ENCODE peak calls at places on chromosomes 6 and 20, in four cellular contexts. C is fibroblast of mammary gland; T is CD8-positive, alpha-beta T cell; Y is Peyer's patch. O is an unnamed sample.

GRCh38 chr6:161486326-161486725 is 212.5 kb upstream of the AGPAT4 start:
- DNase-seq in C (peak), T (no peak), Y (no peak), O (no peak)

GRCh38 chr6:157054531-157054979 is 268.8 kb downstream of the TMEM242 start:
- DNase-seq in C (no peak), T (peak), Y (no peak), O (no peak)

GRCh38 chr6:168326294-168327261 is 7.0 kb upstream of the DACT2 start:
- DNase-seq in C (no peak), T (no peak), Y (no peak), O (no peak)

GRCh38 chr20:14117768-14118167 is 122.5 kb downstream of the MACROD2 start:
- DNase-seq in C (peak), T (no peak), Y (no peak), O (no peak)

GRCh38 chr6:168734523-168734922 is 293.5 kb downstream of the SMOC2 start:
- DNase-seq in C (no peak), T (no peak), Y (no peak), O (no peak)

GRCh38 chr6:140653985-140654384 is 1279.5 kb upstream of the CITED2 start:
- DNase-seq in C (no peak), T (no peak), Y (no peak), O (no peak)

GRCh38 chr20:24672886-24673677 is 203.7 kb downstream of the SYNDIG1 start:
- DNase-seq in C (peak), T (no peak), Y (peak), O (no peak)

GRCh38 chr20:17417221-17417620 is 114.0 kb downstream of the BFSP1 start:
- DNase-seq in C (peak), T (no peak), Y (no peak), O (no peak)

GRCh38 chr20:58956078-58956477 is 25.0 kb upstream of the NELFCD start:
- DNase-seq in C (no peak), T (no peak), Y (no peak), O (no peak)

GRCh38 chr6:147390909-147391536 is 117.5 kb upstream of the SAMD5 start:
- DNase-seq in C (peak), T (no peak), Y (no peak), O (no peak)
- TF ChIP-seq CTCF in C (peak), T (no peak), Y (no peak), O (no peak)

DNA sequence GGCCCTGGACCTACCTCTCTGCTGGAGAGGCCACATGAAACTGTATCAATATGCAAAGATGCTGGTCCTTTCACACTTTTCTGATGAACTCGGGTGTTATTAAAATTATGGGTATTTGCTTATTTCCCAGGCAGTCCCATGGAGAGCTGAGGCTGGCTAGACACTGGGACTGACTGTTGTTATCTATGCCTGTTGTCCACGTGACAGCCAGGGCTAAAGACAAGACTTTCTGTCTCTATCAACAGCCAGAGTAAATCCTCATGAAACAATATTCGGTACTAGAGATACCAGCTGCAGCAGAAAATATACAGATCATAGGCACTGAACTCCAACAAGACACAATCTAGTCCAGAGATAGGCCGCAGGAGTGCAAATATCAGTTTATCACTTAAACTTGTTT is 236.4 kb downstream of the FOXA2 start:
- DNase-seq in C (no peak), T (no peak), Y (no peak), O (no peak)
- TF ChIP-seq CTCF in C (no peak), T (no peak), Y (no peak), O (no peak)

GRCh38 chr6:75306074-75306473 is 21.5 kb upstream of the TMEM30A start:
- DNase-seq in C (no peak), T (no peak), Y (no peak), O (no peak)

GRCh38 chr6:75307364-75308004 is 22.9 kb upstream of the TMEM30A start:
- DNase-seq in C (no peak), T (no peak), Y (no peak), O (no peak)

GRCh38 chr6:75305573-75305972 is 21.0 kb upstream of the TMEM30A start:
- DNase-seq in C (no peak), T (no peak), Y (no peak), O (no peak)

GRCh38 chr6:75308250-75308988 is 23.8 kb upstream of the TMEM30A start:
- DNase-seq in C (no peak), T (no peak), Y (no peak), O (no peak)
- TF ChIP-seq CTCF in C (no peak), T (no peak), Y (no peak), O (no peak)

DNA sequence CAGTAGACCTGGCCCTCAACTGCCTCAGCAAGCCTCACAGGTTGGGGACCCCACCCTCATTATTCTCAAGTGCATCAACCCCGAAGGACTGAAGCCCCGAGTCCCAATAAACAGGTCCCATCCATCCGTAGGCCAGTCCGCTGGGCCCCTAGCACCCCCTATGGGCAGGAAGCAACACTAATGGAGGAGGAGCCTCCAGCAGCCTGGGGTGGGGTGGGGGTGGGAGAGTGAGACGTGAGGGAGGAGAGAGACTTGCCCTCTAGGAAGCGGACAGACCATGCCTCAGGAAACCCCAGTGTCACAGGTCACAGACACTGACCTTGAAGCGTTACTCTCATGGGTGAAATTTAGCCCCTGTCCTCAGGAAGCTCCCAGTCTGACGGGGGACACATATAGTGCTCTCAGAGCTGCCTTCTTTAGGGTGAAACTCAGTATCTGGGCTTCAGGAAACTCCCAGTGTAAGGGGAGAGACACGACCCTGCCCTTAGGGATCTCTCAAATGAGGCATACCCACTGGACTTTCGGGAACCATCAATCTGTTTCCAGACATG is 125.9 kb downstream of the MRPL14 start:
- DNase-seq in C (no peak), T (no peak), Y (peak), O (no peak)
- TF ChIP-seq CTCF in C (peak), T (no peak), Y (peak), O (no peak)

GRCh38 chr6:94454231-94454630 is 1034.9 kb upstream of the EPHA7 start:
- DNase-seq in C (no peak), T (no peak), Y (no peak), O (no peak)
- TF ChIP-seq CTCF in C (no peak), T (no peak), Y (no peak), O (no peak)

O was measured in activated B cell treated with CpG ODN at 0.5 μM for 24 hours.